ENCODE peak calls at places on chromosomes 12 and 14, in seven cellular contexts. One of them, this sample, is unnamed.

GRCh38 chr12:66678640-66679268 is at the start of gene GRIP1:
- DNase-seq in K562: no peak
- DNase-seq in HCT116: no peak
- DNase-seq in H1: no peak
- DNase-seq in SK-N-SH: no peak
- DNase-seq in endothelial cell of umbilical vein: no peak
- DNase-seq in HepG2: no peak
- DNase-seq in this sample: no peak

GRCh38 chr12:114673169-114673833 is 10.7 kb downstream of the TBX3 start:
- DNase-seq in K562: no peak
- DNase-seq in HCT116: no peak
- DNase-seq in H1: peak; percentile 73
- DNase-seq in SK-N-SH: peak; percentile 78
- DNase-seq in endothelial cell of umbilical vein: no peak
- DNase-seq in HepG2: no peak
- DNase-seq in this sample: no peak

GRCh38 chr12:65199604-65200003 is 30.2 kb downstream of the LEMD3 start:
- DNase-seq in K562: no peak
- DNase-seq in HCT116: no peak
- DNase-seq in H1: no peak
- DNase-seq in SK-N-SH: no peak
- DNase-seq in endothelial cell of umbilical vein: no peak
- DNase-seq in HepG2: no peak
- DNase-seq in this sample: no peak

GRCh38 chr14:52363969-52364368 is 49.9 kb downstream of the PTGER2 start:
- DNase-seq in K562: no peak
- DNase-seq in HCT116: no peak
- DNase-seq in H1: no peak
- DNase-seq in SK-N-SH: no peak
- DNase-seq in endothelial cell of umbilical vein: no peak
- DNase-seq in HepG2: no peak
- DNase-seq in this sample: no peak

GRCh38 chr12:124636138-124636968 is 68.9 kb upstream of the NCOR2 start:
- DNase-seq in K562: peak; percentile 47
- DNase-seq in HCT116: peak; percentile 40
- DNase-seq in H1: no peak
- DNase-seq in SK-N-SH: no peak
- DNase-seq in endothelial cell of umbilical vein: no peak
- DNase-seq in HepG2: no peak
- DNase-seq in this sample: peak; percentile 60

GRCh38 chr12:4911316-4911994 is 1.8 kb downstream of the KCNA1 start:
- DNase-seq in K562: no peak
- DNase-seq in HCT116: no peak
- DNase-seq in H1: peak; percentile 49
- DNase-seq in SK-N-SH: no peak
- DNase-seq in endothelial cell of umbilical vein: no peak
- DNase-seq in HepG2: no peak
- DNase-seq in this sample: no peak

GRCh38 chr12:49800421-49801140 is 27.6 kb downstream of the NCKAP5L start:
- DNase-seq in K562: no peak
- DNase-seq in HCT116: no peak
- DNase-seq in H1: no peak
- DNase-seq in SK-N-SH: no peak
- DNase-seq in endothelial cell of umbilical vein: no peak
- DNase-seq in HepG2: peak; percentile 26
- DNase-seq in this sample: no peak

GRCh38 chr14:92922883-92923743 is at the start of gene CHGA:
- DNase-seq in K562: peak; percentile 77
- DNase-seq in HCT116: no peak
- DNase-seq in H1: peak; percentile 94
- DNase-seq in SK-N-SH: peak; percentile 98
- DNase-seq in endothelial cell of umbilical vein: peak; percentile 40
- DNase-seq in HepG2: peak; percentile 36
- DNase-seq in this sample: no peak

GRCh38 chr12:25051171-25051570 is 102.3 kb upstream of the BCAT1 start:
- DNase-seq in K562: no peak
- DNase-seq in HCT116: no peak
- DNase-seq in H1: no peak
- DNase-seq in SK-N-SH: no peak
- DNase-seq in endothelial cell of umbilical vein: no peak
- DNase-seq in HepG2: no peak
- DNase-seq in this sample: no peak

GRCh38 chr14:21436567-21437062 is 19.3 kb downstream of the CHD8 start:
- DNase-seq in K562: no peak
- DNase-seq in HCT116: no peak
- DNase-seq in H1: no peak
- DNase-seq in SK-N-SH: no peak
- DNase-seq in endothelial cell of umbilical vein: no peak
- DNase-seq in HepG2: no peak
- DNase-seq in this sample: no peak

GRCh38 chr12:10540776-10541205 is 35.1 kb downstream of the EIF2S3B start:
- DNase-seq in K562: no peak
- DNase-seq in HCT116: no peak
- DNase-seq in H1: no peak
- DNase-seq in SK-N-SH: no peak
- DNase-seq in endothelial cell of umbilical vein: no peak
- DNase-seq in HepG2: no peak
- DNase-seq in this sample: no peak

GRCh38 chr14:99800781-99801180 is 7.6 kb downstream of the EML1 start:
- DNase-seq in K562: no peak
- DNase-seq in HCT116: no peak
- DNase-seq in H1: no peak
- DNase-seq in SK-N-SH: no peak
- DNase-seq in endothelial cell of umbilical vein: no peak
- DNase-seq in HepG2: no peak
- DNase-seq in this sample: no peak

GRCh38 chr14:57212919-57213318 is 55.8 kb downstream of the EXOC5 start:
- DNase-seq in K562: no peak
- DNase-seq in HCT116: no peak
- DNase-seq in H1: no peak
- DNase-seq in SK-N-SH: no peak
- DNase-seq in endothelial cell of umbilical vein: no peak
- DNase-seq in HepG2: no peak
- DNase-seq in this sample: no peak

GRCh38 chr12:713281-713875 is 39.0 kb upstream of the WNK1 start:
- DNase-seq in K562: no peak
- DNase-seq in HCT116: no peak
- DNase-seq in H1: no peak
- DNase-seq in SK-N-SH: no peak
- DNase-seq in endothelial cell of umbilical vein: no peak
- DNase-seq in HepG2: no peak
- DNase-seq in this sample: no peak

GRCh38 chr12:124620606-124621295 is 53.3 kb upstream of the NCOR2 start:
- DNase-seq in K562: no peak
- DNase-seq in HCT116: no peak
- DNase-seq in H1: no peak
- DNase-seq in SK-N-SH: no peak
- DNase-seq in endothelial cell of umbilical vein: no peak
- DNase-seq in HepG2: no peak
- DNase-seq in this sample: no peak

GRCh38 chr12:132170094-132170636 is 25.9 kb downstream of the NOC4L start:
- DNase-seq in K562: no peak
- DNase-seq in HCT116: no peak
- DNase-seq in H1: no peak
- DNase-seq in SK-N-SH: no peak
- DNase-seq in endothelial cell of umbilical vein: peak; percentile 47
- DNase-seq in HepG2: no peak
- DNase-seq in this sample: peak; percentile 78

GRCh38 chr12:9118161-9118560 is 2.4 kb upstream of the A2M start:
- DNase-seq in K562: no peak
- DNase-seq in HCT116: no peak
- DNase-seq in H1: no peak
- DNase-seq in SK-N-SH: no peak
- DNase-seq in endothelial cell of umbilical vein: peak; percentile 16
- DNase-seq in HepG2: no peak
- DNase-seq in this sample: peak; percentile 18

GRCh38 chr12:114682920-114683708 is 861 bp downstream of the TBX3 start:
- DNase-seq in K562: no peak
- DNase-seq in HCT116: no peak
- DNase-seq in H1: peak; percentile 78
- DNase-seq in SK-N-SH: no peak
- DNase-seq in endothelial cell of umbilical vein: peak; percentile 17
- DNase-seq in HepG2: no peak
- DNase-seq in this sample: no peak

GRCh38 chr14:99779751-99780150 is 13.5 kb upstream of the EML1 start:
- DNase-seq in K562: no peak
- DNase-seq in HCT116: no peak
- DNase-seq in H1: no peak
- DNase-seq in SK-N-SH: no peak
- DNase-seq in endothelial cell of umbilical vein: no peak
- DNase-seq in HepG2: no peak
- DNase-seq in this sample: no peak

GRCh38 chr14:86602263-86602662 is 1072.3 kb downstream of the FLRT2 start:
- DNase-seq in K562: no peak
- DNase-seq in HCT116: no peak
- DNase-seq in H1: no peak
- DNase-seq in SK-N-SH: no peak
- DNase-seq in endothelial cell of umbilical vein: no peak
- DNase-seq in HepG2: no peak
- DNase-seq in this sample: no peak

GRCh38 chr14:37550511-37550910 is 44.5 kb downstream of the FOXA1 start:
- DNase-seq in K562: no peak
- DNase-seq in HCT116: no peak
- DNase-seq in H1: no peak
- DNase-seq in SK-N-SH: no peak
- DNase-seq in endothelial cell of umbilical vein: no peak
- DNase-seq in HepG2: no peak
- DNase-seq in this sample: no peak

GRCh38 chr12:53094394-53094787 is 3.1 kb upstream of the IGFBP6 start:
- DNase-seq in K562: no peak
- DNase-seq in HCT116: no peak
- DNase-seq in H1: no peak
- DNase-seq in SK-N-SH: no peak
- DNase-seq in endothelial cell of umbilical vein: no peak
- DNase-seq in HepG2: no peak
- DNase-seq in this sample: no peak

GRCh38 chr12:53096761-53097160 is 706 bp upstream of the IGFBP6 start:
- DNase-seq in K562: no peak
- DNase-seq in HCT116: no peak
- DNase-seq in H1: peak; percentile 67
- DNase-seq in SK-N-SH: no peak
- DNase-seq in endothelial cell of umbilical vein: no peak
- DNase-seq in HepG2: no peak
- DNase-seq in this sample: no peak

GRCh38 chr12:53097564-53098353 is at the start of gene IGFBP6:
- DNase-seq in K562: peak; percentile 79
- DNase-seq in HCT116: no peak
- DNase-seq in H1: peak; percentile 80
- DNase-seq in SK-N-SH: peak; percentile 91
- DNase-seq in endothelial cell of umbilical vein: peak; percentile 45
- DNase-seq in HepG2: no peak
- DNase-seq in this sample: no peak

GRCh38 chr12:53097207-53097563 is 282 bp upstream of the IGFBP6 start:
- DNase-seq in K562: no peak
- DNase-seq in HCT116: no peak
- DNase-seq in H1: no peak
- DNase-seq in SK-N-SH: peak; percentile 63
- DNase-seq in endothelial cell of umbilical vein: peak; percentile 11
- DNase-seq in HepG2: no peak
- DNase-seq in this sample: no peak

DNA sequence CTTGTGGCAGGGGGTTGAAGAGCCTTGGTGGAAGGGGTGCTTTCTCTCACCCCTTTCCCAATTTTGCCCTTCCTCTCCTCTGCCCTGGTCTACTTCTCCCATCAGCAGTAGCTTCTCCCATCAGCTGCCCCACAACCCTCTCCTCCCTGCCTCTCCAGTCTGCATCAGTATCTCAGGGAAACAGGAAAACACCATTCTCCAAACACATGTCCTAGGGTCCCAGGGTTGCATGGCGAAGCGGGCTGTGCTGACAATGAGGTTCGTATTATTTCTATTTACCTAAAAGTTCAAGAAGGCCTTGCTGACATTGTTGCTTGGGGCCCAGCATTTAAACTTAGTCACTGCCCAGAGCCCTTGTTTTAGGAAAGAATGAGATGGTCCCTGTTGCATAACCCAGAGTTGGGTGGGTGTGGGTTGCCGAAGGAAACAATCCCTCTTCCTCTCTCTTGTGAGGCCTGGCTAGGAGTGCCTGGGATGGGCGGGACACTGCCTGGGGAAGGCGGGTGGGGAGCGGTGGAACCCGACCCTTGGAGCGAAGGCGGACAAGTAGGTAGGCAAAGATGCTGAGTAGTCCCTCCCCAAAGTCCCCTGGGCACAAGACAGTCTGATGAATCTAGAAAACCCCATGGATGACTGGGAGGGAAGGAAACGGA is 1.3 kb upstream of the IGFBP6 start:
- DNase-seq in K562: no peak
- DNase-seq in HCT116: no peak
- DNase-seq in H1: peak; percentile 66
- DNase-seq in SK-N-SH: no peak
- DNase-seq in endothelial cell of umbilical vein: no peak
- DNase-seq in HepG2: no peak
- DNase-seq in this sample: no peak
- TF ChIP-seq POLR2AphosphoS5 in K562: no peak
- TF ChIP-seq POLR2AphosphoS5 in HCT116: no peak
- TF ChIP-seq POLR2AphosphoS5 in H1: no peak
- TF ChIP-seq POLR2AphosphoS5 in SK-N-SH: no peak
- TF ChIP-seq POLR2AphosphoS5 in endothelial cell of umbilical vein: no peak
- TF ChIP-seq POLR2AphosphoS5 in HepG2: no peak
- TF ChIP-seq POLR2AphosphoS5 in this sample: no peak

DNA sequence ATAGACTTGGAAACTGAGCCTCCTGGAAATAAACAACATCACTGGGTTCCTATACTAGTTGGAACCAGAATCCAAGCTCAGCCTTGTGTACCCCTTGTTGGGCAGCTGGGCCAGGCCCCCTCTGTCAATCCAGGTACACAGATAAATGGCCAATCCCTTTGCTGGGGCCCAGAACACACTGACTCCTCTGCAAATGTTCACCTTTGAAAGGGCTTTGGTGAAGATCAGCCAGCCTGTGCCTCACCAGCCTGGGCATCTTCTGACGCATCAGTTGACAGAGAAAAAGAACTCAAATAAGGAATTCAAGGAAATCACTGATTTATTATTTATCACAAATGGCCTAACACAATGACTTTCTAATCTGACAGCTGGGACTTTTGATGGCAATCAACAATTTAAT is 1090.2 kb downstream of the BCL11B start:
- DNase-seq in K562: no peak
- DNase-seq in HCT116: no peak
- DNase-seq in H1: no peak
- DNase-seq in SK-N-SH: no peak
- DNase-seq in endothelial cell of umbilical vein: no peak
- DNase-seq in HepG2: no peak
- DNase-seq in this sample: no peak
- H3K9ac ChIP-seq in K562: no peak overlapping the region
- H3K9ac ChIP-seq in HCT116: no peak overlapping the region
- H3K9ac ChIP-seq in H1: no peak overlapping the region
- H3K9ac ChIP-seq in SK-N-SH: no peak overlapping the region
- H3K9ac ChIP-seq in endothelial cell of umbilical vein: no peak overlapping the region
- H3K9ac ChIP-seq in HepG2: no peak overlapping the region
- H3K9ac ChIP-seq in this sample: no peak overlapping the region

GRCh38 chr12:83198291-83198690 is 511.6 kb downstream of the TMTC2 start:
- DNase-seq in K562: no peak
- DNase-seq in HCT116: no peak
- DNase-seq in H1: no peak
- DNase-seq in SK-N-SH: no peak
- DNase-seq in endothelial cell of umbilical vein: no peak
- DNase-seq in HepG2: no peak
- DNase-seq in this sample: no peak
- H3K4me3 ChIP-seq in K562: no peak overlapping the region
- H3K4me3 ChIP-seq in HCT116: no peak overlapping the region
- H3K4me3 ChIP-seq in H1: no peak overlapping the region
- H3K4me3 ChIP-seq in SK-N-SH: no peak overlapping the region
- H3K4me3 ChIP-seq in endothelial cell of umbilical vein: no peak overlapping the region
- H3K4me3 ChIP-seq in HepG2: no peak overlapping the region
- H3K4me3 ChIP-seq in this sample: no peak overlapping the region

GRCh38 chr14:22510527-22511110 is 78.4 kb downstream of the DAD1 start:
- DNase-seq in K562: no peak
- DNase-seq in HCT116: no peak
- DNase-seq in H1: no peak
- DNase-seq in SK-N-SH: no peak
- DNase-seq in endothelial cell of umbilical vein: peak; percentile 28
- DNase-seq in HepG2: no peak
- DNase-seq in this sample: no peak
- TF ChIP-seq POLR2AphosphoS5 in K562: no peak
- TF ChIP-seq POLR2AphosphoS5 in HCT116: no peak
- TF ChIP-seq POLR2AphosphoS5 in H1: no peak
- TF ChIP-seq POLR2AphosphoS5 in SK-N-SH: no peak
- TF ChIP-seq POLR2AphosphoS5 in endothelial cell of umbilical vein: no peak
- TF ChIP-seq POLR2AphosphoS5 in HepG2: no peak
- TF ChIP-seq POLR2AphosphoS5 in this sample: no peak

This sample was measured in SK-N-MC.